ENCODE peak calls at places on chromosomes 7 and 10, in nine cellular contexts. H is cardiac muscle cell, B is fibroblast of lung, A is uterus, F is stomach, M is thoracic aorta, N is tibial nerve, O is prostate gland, W is transverse colon. Z is an unnamed sample. For H3K9me3, the result is how much of the 10 kb centered on the place peaks cover.

GRCh38 chr10:126130291-126130710 is 233.9 kb downstream of the FANK1 start:
- DNase-seq in N (peak), B (peak), W (no peak), M (no peak), H (no peak), A (no peak), O (no peak), F (no peak), Z (peak)

GRCh38 chr10:16779375-16779774 is 37.8 kb downstream of the RSU1 start:
- DNase-seq in A (no peak), F (no peak), H (no peak), M (no peak), N (no peak), O (peak), B (peak), W (no peak), Z (no peak)

GRCh38 chr7:143384741-143385631 is 3.8 kb downstream of the ZYX start:
- DNase-seq in A (peak), W (no peak), M (no peak), N (no peak), F (no peak), B (no peak), O (no peak), H (no peak), Z (peak)

GRCh38 chr10:103232772-103233488 is 12.8 kb upstream of the RPEL1 start:
- DNase-seq in W (no peak), A (no peak), M (no peak), N (no peak), F (no peak), H (no peak), B (peak), O (no peak), Z (no peak)

GRCh38 chr7:29430279-29430949 is 133.2 kb upstream of the PRR15 start:
- DNase-seq in F (no peak), B (no peak), A (no peak), W (no peak), M (no peak), H (no peak), O (no peak), N (no peak), Z (no peak)

GRCh38 chr10:123061865-123062264 is 53.1 kb downstream of the ACADSB start:
- DNase-seq in B (no peak), F (no peak), M (no peak), W (no peak), A (no peak), H (no peak), O (no peak), N (no peak), Z (no peak)

GRCh38 chr7:79293655-79294142 is 159.8 kb downstream of the MAGI2 start:
- DNase-seq in B (peak), O (no peak), N (no peak), W (peak), A (no peak), H (no peak), F (peak), M (no peak), Z (no peak)

GRCh38 chr7:5065107-5065407 is 19.4 kb downstream of the RBAK start:
- DNase-seq in M (no peak), N (no peak), O (no peak), F (no peak), A (no peak), W (no peak), H (no peak), B (no peak), Z (no peak)

GRCh38 chr7:148697256-148697841 is 1.4 kb upstream of the CUL1 start:
- DNase-seq in A (peak), B (peak), F (no peak), M (no peak), W (peak), O (peak), H (no peak), N (no peak), Z (peak)

GRCh38 chr10:132701846-132702190 is 84.1 kb downstream of the NKX6-2 start:
- DNase-seq in M (no peak), W (no peak), H (no peak), A (no peak), B (no peak), F (no peak), O (no peak), N (no peak), Z (no peak)

GRCh38 chr10:50416181-50416824 is 165.0 kb upstream of the ASAH2 start:
- DNase-seq in W (no peak), N (no peak), A (no peak), M (no peak), B (no peak), O (no peak), H (no peak), F (no peak), Z (no peak)

GRCh38 chr7:111358915-111359314 is 203.4 kb downstream of the IMMP2L start:
- DNase-seq in M (no peak), H (no peak), O (no peak), F (no peak), A (no peak), B (no peak), N (no peak), W (no peak), Z (no peak)

GRCh38 chr7:132656846-132657776 is 80.8 kb upstream of the PLXNA4 start:
- DNase-seq in N (no peak), H (peak), M (no peak), A (no peak), F (no peak), O (no peak), B (no peak), W (no peak), Z (no peak)

GRCh38 chr10:96840841-96841518 is 8.9 kb downstream of the LCOR start:
- DNase-seq in A (no peak), W (no peak), H (no peak), B (peak), O (no peak), F (no peak), N (no peak), M (no peak), Z (no peak)

GRCh38 chr7:51927738-51928137 is 611.1 kb upstream of the COBL start:
- DNase-seq in O (no peak), M (no peak), A (no peak), H (no peak), W (no peak), N (no peak), F (no peak), B (no peak), Z (no peak)
- TF ChIP-seq CTCF in O (no peak), M (no peak), A (no peak), H (no peak), W (no peak), N (no peak), F (no peak), B (no peak), Z (no peak)

GRCh38 chr7:138125598-138126111 is 49.4 kb downstream of the AKR1D1 start:
- DNase-seq in H (no peak), W (no peak), O (no peak), B (peak), A (no peak), F (no peak), N (no peak), M (no peak), Z (no peak)
- H3K27ac ChIP-seq in H (peak), W (no peak), O (no peak), B (no peak), A (no peak), F (no peak), N (no peak), M (no peak), Z (no peak)

GRCh38 chr10:129486805-129487204 is 19.8 kb downstream of the MGMT start:
- DNase-seq in F (no peak), A (no peak), O (no peak), H (no peak), N (no peak), W (no peak), B (no peak), M (no peak), Z (no peak)

GRCh38 chr10:129481641-129482040 is 14.6 kb downstream of the MGMT start:
- DNase-seq in N (no peak), M (no peak), A (no peak), H (no peak), W (no peak), B (no peak), F (no peak), O (no peak), Z (no peak)

GRCh38 chr10:129483427-129484010 is 16.5 kb downstream of the MGMT start:
- DNase-seq in M (no peak), W (no peak), B (no peak), O (no peak), F (no peak), A (no peak), N (no peak), H (no peak), Z (no peak)
- H3K9me3 ChIP-seq in M (under half), W (under half), B (under half), O (under half), F (under half), A (under half), N (under half), H (under half), Z (under half)

GRCh38 chr10:69934768-69935167 is 117.9 kb upstream of the MACROH2A2 start:
- DNase-seq in B (no peak), O (no peak), N (no peak), A (no peak), H (no peak), M (no peak), F (no peak), W (no peak), Z (no peak)

GRCh38 chr10:69939481-69939880 is 113.2 kb upstream of the MACROH2A2 start:
- DNase-seq in N (no peak), W (no peak), A (no peak), F (no peak), B (no peak), M (no peak), O (no peak), H (no peak), Z (no peak)

GRCh38 chr10:69939033-69939432 is 113.6 kb upstream of the MACROH2A2 start:
- DNase-seq in M (no peak), H (no peak), O (no peak), F (no peak), B (no peak), W (no peak), A (no peak), N (no peak), Z (no peak)

GRCh38 chr10:69938541-69938991 is 114.1 kb upstream of the MACROH2A2 start:
- DNase-seq in F (no peak), N (no peak), M (no peak), W (no peak), A (no peak), O (no peak), B (no peak), H (no peak), Z (no peak)

DNA sequence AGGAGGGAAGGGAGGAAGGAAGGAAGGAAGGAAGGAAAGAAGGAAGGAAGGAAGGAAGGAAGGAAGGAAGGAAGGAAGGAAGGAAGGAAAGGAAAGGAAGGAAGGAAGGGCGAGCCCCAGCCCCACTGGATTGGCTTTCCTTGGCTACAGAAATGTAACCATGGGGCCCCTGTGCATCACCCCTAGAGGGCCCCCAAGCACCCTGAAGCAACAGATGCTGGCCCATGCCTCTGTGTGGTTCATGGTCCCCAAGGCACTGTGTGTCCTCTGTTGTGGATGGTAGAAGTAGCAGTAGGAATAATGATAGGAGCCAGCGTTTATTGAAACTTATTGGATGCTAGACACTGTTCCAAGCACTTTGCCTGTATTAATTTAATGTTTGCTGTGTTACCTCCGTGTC is 116.6 kb upstream of the MACROH2A2 start:
- DNase-seq in M (no peak), O (no peak), N (no peak), F (no peak), A (no peak), H (no peak), W (no peak), B (no peak), Z (no peak)
- TF ChIP-seq CTCF in M (no peak), O (no peak), N (no peak), F (no peak), A (no peak), H (peak), W (no peak), B (peak), Z (no peak)

GRCh38 chr7:12888727-12889126 is 201.3 kb downstream of the ARL4A start:
- DNase-seq in H (no peak), N (no peak), B (peak), A (no peak), F (no peak), W (no peak), O (no peak), M (no peak), Z (no peak)
- H3K27ac ChIP-seq in H (no peak), N (no peak), B (no peak), A (no peak), F (no peak), W (no peak), O (no peak), M (no peak), Z (no peak)

GRCh38 chr10:128572696-128573095 is 446.5 kb upstream of the MKI67 start:
- DNase-seq in M (no peak), H (no peak), F (no peak), N (no peak), B (no peak), O (no peak), W (no peak), A (no peak), Z (no peak)

GRCh38 chr10:128571745-128572144 is 445.5 kb upstream of the MKI67 start:
- DNase-seq in N (no peak), F (no peak), M (no peak), W (no peak), O (no peak), B (no peak), H (peak), A (no peak), Z (no peak)

GRCh38 chr10:128574616-128575210 is 448.5 kb upstream of the MKI67 start:
- DNase-seq in M (no peak), A (no peak), W (no peak), B (no peak), O (no peak), H (no peak), N (no peak), F (no peak), Z (no peak)

GRCh38 chr10:128573936-128574335 is 447.7 kb upstream of the MKI67 start:
- DNase-seq in M (no peak), W (no peak), B (no peak), A (no peak), H (no peak), N (no peak), O (no peak), F (no peak), Z (no peak)

DNA sequence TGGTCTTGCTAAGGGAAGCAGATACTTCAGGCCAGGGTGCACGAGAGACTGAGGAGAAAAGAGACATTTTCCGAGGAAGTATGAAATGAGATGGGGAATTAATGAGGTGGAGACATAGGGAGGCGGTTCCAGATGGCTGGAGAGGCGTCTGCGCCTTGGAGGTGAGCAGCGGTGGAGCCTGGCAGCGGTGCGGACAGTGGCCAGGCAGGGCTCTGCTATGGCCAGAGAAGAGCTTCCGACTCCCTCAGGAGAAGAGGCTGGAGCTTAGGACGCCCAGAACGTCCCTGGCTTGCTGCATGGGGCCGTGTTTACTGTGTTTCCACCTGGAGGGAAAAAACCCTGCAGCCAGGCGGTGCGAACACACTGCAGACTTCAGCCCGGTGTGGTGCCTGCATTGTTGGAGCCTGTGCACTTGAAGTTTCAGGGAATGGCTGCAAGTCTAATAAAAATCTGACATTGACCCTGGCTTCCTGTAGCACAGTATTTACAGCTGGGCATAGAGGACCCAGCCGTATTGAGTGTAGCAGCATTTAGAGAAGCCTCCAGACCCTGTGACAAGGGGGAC is 447.1 kb upstream of the MKI67 start:
- DNase-seq in N (no peak), A (no peak), W (no peak), F (no peak), H (no peak), O (no peak), B (no peak), M (no peak), Z (no peak)
- H3K9me3 ChIP-seq in N (under half), A (under half), W (under half), F (under half), H (under half), O (under half), B (under half), M (under half), Z (under half)

GRCh38 chr7:130092598-130092997 is 22.3 kb downstream of the KLHDC10 start:
- DNase-seq in F (no peak), A (no peak), O (no peak), M (no peak), B (no peak), N (no peak), W (no peak), H (no peak), Z (no peak)
- TF ChIP-seq CTCF in F (no peak), A (no peak), O (no peak), M (no peak), B (no peak), N (no peak), W (no peak), H (no peak), Z (no peak)

DNA sequence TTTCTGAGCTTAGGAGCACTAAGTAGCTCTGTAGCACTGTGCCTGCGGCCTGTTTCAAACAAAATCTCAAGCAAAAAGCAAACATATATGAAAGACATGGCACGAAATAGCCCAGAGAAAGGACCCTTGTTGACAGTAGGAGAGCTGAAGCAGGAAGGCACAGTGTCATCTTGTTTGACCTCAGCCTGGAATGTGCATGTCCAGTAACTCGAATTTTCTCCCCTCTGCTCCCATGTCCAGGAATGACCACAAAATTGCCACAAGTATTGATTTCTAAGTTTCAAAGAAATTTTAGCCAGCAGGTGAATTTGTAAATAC is 301.0 kb downstream of the CCDC3 start:
- DNase-seq in M (no peak), B (no peak), H (no peak), N (no peak), O (no peak), F (no peak), W (no peak), A (no peak), Z (no peak)
- H3K27ac ChIP-seq in M (no peak), B (no peak), H (no peak), N (no peak), O (no peak), F (no peak), W (peak), A (no peak), Z (no peak)